ENCODE peak calls at places on chromosomes 3 and 15, in eight cellular contexts. T is H54; O is HCEC 1CT; Q is upper lobe of right lung; M is hypothalamus; G is MV-4-11; X is mammary epithelial cell; J is activated naive CD4-positive, alpha-beta T cell treated with Interleukin-2 at 50 U/mL for 16 hours. I is an unnamed sample.
A peak's percentile ranks its signal among the peaks of the same experiment; 100 is the strongest.

GRCh38 chr3:77066829-77067228 is 26.9 kb downstream of the ROBO2 start:
- DNase-seq in J (no peak), O (no peak), Q (no peak), M (no peak), T (no peak), X (no peak), G (no peak), I (no peak)

GRCh38 chr3:120448707-120449650 is 1.8 kb downstream of the FSTL1 start:
- DNase-seq in Q (no peak), G (no peak), T (no peak), J (no peak), M (no peak), O (peak; percentile 87), X (peak; percentile 47), I (peak; percentile 95)

GRCh38 chr3:18098960-18099587 is 326.1 kb downstream of the SATB1 start:
- DNase-seq in Q (no peak), X (peak; percentile 95), O (peak; percentile 80), J (peak; percentile 9), T (peak; percentile 36), G (peak; percentile 72), M (no peak), I (peak; percentile 93)

GRCh38 chr3:70771426-70772147 is 459.1 kb upstream of the MDFIC2 start:
- DNase-seq in G (no peak), J (no peak), M (no peak), T (no peak), X (peak; percentile 67), Q (no peak), O (peak; percentile 14), I (peak; percentile 46)

GRCh38 chr15:28987337-28987736 is 101.6 kb downstream of the APBA2 start:
- DNase-seq in Q (no peak), T (no peak), J (no peak), O (no peak), X (no peak), G (no peak), M (no peak), I (no peak)

GRCh38 chr15:100454148-100454547 is 74.6 kb downstream of the CERS3 start:
- DNase-seq in Q (no peak), G (no peak), J (no peak), X (no peak), O (no peak), M (no peak), T (no peak), I (no peak)

GRCh38 chr15:78264304-78265136 is at the start of gene DNAJA4:
- DNase-seq in T (no peak), X (no peak), M (peak; percentile 60), J (peak; percentile 60), O (no peak), Q (peak; percentile 80), G (peak; percentile 33), I (peak; percentile 43)

GRCh38 chr3:184241447-184242296 is 7.1 kb downstream of the ALG3 start:
- DNase-seq in J (no peak), X (no peak), G (no peak), M (no peak), O (no peak), T (no peak), Q (peak; percentile 85), I (peak; percentile 30)

GRCh38 chr3:43862992-43863805 is 172.5 kb downstream of the ABHD5 start:
- DNase-seq in J (no peak), O (no peak), X (no peak), G (no peak), T (no peak), M (no peak), Q (no peak), I (no peak)

GRCh38 chr3:33389908-33390307 is 50.3 kb downstream of the UBP1 start:
- DNase-seq in Q (no peak), T (no peak), M (no peak), O (no peak), X (no peak), J (no peak), G (no peak), I (no peak)

GRCh38 chr3:147411235-147411607 is 2.1 kb downstream of the ZIC1 start:
- DNase-seq in G (no peak), Q (no peak), O (peak; percentile 61), T (no peak), X (no peak), M (no peak), J (no peak), I (peak; percentile 59)

GRCh38 chr3:167406876-167407492 is 26.9 kb upstream of the ZBBX start:
- DNase-seq in J (no peak), O (no peak), G (peak; percentile 56), Q (no peak), M (peak; percentile 14), X (peak; percentile 53), T (peak; percentile 43), I (peak; percentile 76)

GRCh38 chr15:36294359-36294758 is 285.1 kb upstream of the CDIN1 start:
- DNase-seq in J (no peak), G (no peak), Q (no peak), O (no peak), M (no peak), T (no peak), X (no peak), I (no peak)

GRCh38 chr3:36380171-36381031 is at the start of gene STAC:
- DNase-seq in M (peak; percentile 4), Q (peak; percentile 86), G (peak; percentile 8), J (no peak), T (peak; percentile 62), X (peak; percentile 60), O (no peak), I (no peak)

GRCh38 chr3:116517308-116517707 is 72.0 kb upstream of the LSAMP start:
- DNase-seq in Q (no peak), T (no peak), J (no peak), G (no peak), O (no peak), M (no peak), X (no peak), I (peak; percentile 19)

GRCh38 chr3:160697628-160698382 is 20.8 kb downstream of the ARL14 start:
- DNase-seq in J (no peak), M (no peak), Q (no peak), X (no peak), O (peak; percentile 86), G (peak; percentile 5), T (no peak), I (peak; percentile 42)

GRCh38 chr3:67018105-67018788 is 20.1 kb downstream of the KBTBD8 start:
- DNase-seq in X (peak; percentile 21), O (no peak), G (no peak), T (no peak), J (no peak), Q (no peak), M (no peak), I (peak; percentile 57)

GRCh38 chr3:128878011-128878457 is 1.4 kb upstream of the ACAD9 start:
- DNase-seq in Q (no peak), O (no peak), G (no peak), J (no peak), T (no peak), X (no peak), M (no peak), I (no peak)

GRCh38 chr3:67382551-67382950 is 271.9 kb downstream of the SUCLG2 start:
- DNase-seq in T (no peak), O (no peak), G (no peak), X (no peak), M (no peak), J (no peak), Q (no peak), I (no peak)

GRCh38 chr3:58049143-58049785 is 41.0 kb downstream of the FLNB start:
- DNase-seq in J (no peak), O (peak; percentile 91), Q (no peak), X (peak; percentile 97), T (peak; percentile 55), M (no peak), G (no peak), I (peak; percentile 74)

GRCh38 chr3:183131186-183131585 is 31.3 kb downstream of the LAMP3 start:
- DNase-seq in G (no peak), M (no peak), X (no peak), O (no peak), T (no peak), Q (no peak), J (no peak), I (no peak)

GRCh38 chr3:113165841-113166240 is 45.5 kb upstream of the BOC start:
- DNase-seq in J (no peak), X (no peak), M (no peak), O (no peak), T (no peak), G (no peak), Q (no peak), I (no peak)

GRCh38 chr3:9153763-9154601 is 95.5 kb downstream of the SRGAP3 start:
- DNase-seq in O (no peak), X (no peak), G (no peak), M (no peak), J (no peak), Q (no peak), T (no peak), I (peak; percentile 15)

GRCh38 chr3:196697270-196697669 is 14.8 kb downstream of the CEP19 start:
- DNase-seq in T (no peak), Q (no peak), O (no peak), J (no peak), X (no peak), G (no peak), M (no peak), I (no peak)

GRCh38 chr15:45225506-45226273 is 26.3 kb upstream of the SLC28A2 start:
- DNase-seq in Q (no peak), T (no peak), M (no peak), X (no peak), O (no peak), G (no peak), J (no peak), I (no peak)

GRCh38 chr3:158330820-158331219 is 220.9 kb downstream of the RSRC1 start:
- DNase-seq in T (no peak), J (no peak), M (no peak), O (no peak), X (peak; percentile 54), Q (no peak), G (no peak), I (peak; percentile 33)

GRCh38 chr15:42392309-42393024 is 33.2 kb downstream of the CAPN3 start:
- DNase-seq in O (no peak), G (no peak), X (no peak), J (no peak), Q (no peak), M (no peak), T (no peak), I (no peak)

GRCh38 chr15:23647421-23648375 is at the start of gene MAGEL2:
- DNase-seq in Q (no peak), T (no peak), X (no peak), M (no peak), J (no peak), G (no peak), O (no peak), I (no peak)